ENCODE peak calls at places on chromosomes 5 and 9, in four cellular contexts. A is lower lobe of right lung, V is left ventricle myocardium inferior, T is psoas muscle. E is an unnamed sample. For H3K4me1 and H3K36me3, the result is how much of the 10 kb centered on the place peaks cover.

GRCh38 chr9:137297966-137298365 is 4.1 kb downstream of the NRARP start:
- DNase-seq in V (no peak), A (no peak), T (no peak), E (peak)

GRCh38 chr9:32339424-32339823 is 45.0 kb upstream of the ACO1 start:
- DNase-seq in A (no peak), V (no peak), T (no peak), E (no peak)

GRCh38 chr9:28318515-28318914 is 745.2 kb upstream of the C9orf72 start:
- DNase-seq in T (no peak), V (no peak), A (no peak), E (no peak)

GRCh38 chr9:126211441-126212074 is 115.1 kb upstream of the MVB12B start:
- DNase-seq in A (no peak), V (no peak), T (no peak), E (no peak)

GRCh38 chr9:69433426-69433825 is 108.4 kb downstream of the ENTREP1 start:
- DNase-seq in T (no peak), A (no peak), V (no peak), E (no peak)

GRCh38 chr5:110063640-110064592 is 374.2 kb downstream of the MAN2A1 start:
- DNase-seq in V (no peak), A (no peak), T (no peak), E (no peak)

GRCh38 chr9:128435611-128436010 is 15.0 kb downstream of the CERCAM start:
- DNase-seq in V (no peak), T (no peak), A (no peak), E (no peak)

GRCh38 chr5:76626738-76627137 is 3.5 kb upstream of the F2RL2 start:
- DNase-seq in V (no peak), T (no peak), A (no peak), E (no peak)

GRCh38 chr9:80561526-80561925 is 989.8 kb downstream of the TLE4 start:
- DNase-seq in T (no peak), V (no peak), A (no peak), E (no peak)

GRCh38 chr5:1141827-1142226 is 30.0 kb upstream of the SLC12A7 start:
- DNase-seq in A (no peak), V (no peak), T (no peak), E (no peak)

GRCh38 chr9:111427186-111427585 is 57.0 kb downstream of the ECPAS start:
- DNase-seq in A (no peak), T (no peak), V (no peak), E (no peak)

GRCh38 chr9:18228101-18228500 is 245.9 kb upstream of the ADAMTSL1 start:
- DNase-seq in V (no peak), T (no peak), A (no peak), E (no peak)

GRCh38 chr5:172665049-172665541 is 24.0 kb downstream of the NEURL1B start:
- DNase-seq in A (no peak), V (no peak), T (no peak), E (no peak)

DNA sequence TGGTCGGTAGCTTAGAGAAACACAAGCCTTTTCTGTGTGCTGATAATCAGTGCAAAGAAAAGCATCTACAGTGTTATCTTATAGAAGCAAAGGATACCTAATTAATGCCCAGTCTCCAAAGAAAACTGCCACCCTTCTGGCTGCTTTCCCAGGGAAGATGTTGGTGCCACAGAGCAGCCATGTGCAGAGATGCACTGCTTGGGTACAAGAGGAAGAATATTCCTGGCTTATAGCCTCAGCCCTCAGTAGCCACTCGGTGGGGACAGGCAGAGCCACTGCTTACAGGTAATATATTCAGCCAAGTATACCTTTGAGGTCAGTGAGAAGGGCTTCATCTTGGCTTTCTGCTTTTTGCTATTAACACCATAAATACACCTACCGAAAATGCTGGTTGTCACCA is 185.3 kb downstream of the PCSK1 start:
- DNase-seq in T (no peak), V (no peak), A (no peak), E (no peak)
- H3K4me1 ChIP-seq in T (under half), V (under half), A (under half), E (under half)

GRCh38 chr9:107638496-107638895 is 148.9 kb upstream of the KLF4 start:
- DNase-seq in V (no peak), T (no peak), A (no peak), E (no peak)
- H3K4me3 ChIP-seq in V (peak), T (peak), A (peak), E (no peak)

GRCh38 chr5:111099058-111099778 is 7.1 kb downstream of the WDR36 start:
- DNase-seq in T (no peak), V (no peak), A (no peak), E (no peak)
- H3K36me3 ChIP-seq in T (under half), V (half or more), A (half or more), E (under half)

GRCh38 chr9:3506164-3506563 is 19.6 kb downstream of the RFX3 start:
- DNase-seq in A (no peak), V (no peak), T (no peak), E (no peak)
- H3K4me1 ChIP-seq in A (under half), V (under half), T (under half), E (under half)

GRCh38 chr5:89059274-89059673 is 176.3 kb upstream of the MEF2C start:
- DNase-seq in T (no peak), V (no peak), A (no peak), E (no peak)
- H3K4me3 ChIP-seq in T (no peak), V (no peak), A (no peak), E (no peak)

GRCh38 chr5:97019435-97020117 is 83.7 kb downstream of the LNPEP start:
- DNase-seq in V (no peak), T (no peak), A (no peak), E (no peak)
- H3K36me3 ChIP-seq in V (half or more), T (under half), A (half or more), E (under half)

DNA sequence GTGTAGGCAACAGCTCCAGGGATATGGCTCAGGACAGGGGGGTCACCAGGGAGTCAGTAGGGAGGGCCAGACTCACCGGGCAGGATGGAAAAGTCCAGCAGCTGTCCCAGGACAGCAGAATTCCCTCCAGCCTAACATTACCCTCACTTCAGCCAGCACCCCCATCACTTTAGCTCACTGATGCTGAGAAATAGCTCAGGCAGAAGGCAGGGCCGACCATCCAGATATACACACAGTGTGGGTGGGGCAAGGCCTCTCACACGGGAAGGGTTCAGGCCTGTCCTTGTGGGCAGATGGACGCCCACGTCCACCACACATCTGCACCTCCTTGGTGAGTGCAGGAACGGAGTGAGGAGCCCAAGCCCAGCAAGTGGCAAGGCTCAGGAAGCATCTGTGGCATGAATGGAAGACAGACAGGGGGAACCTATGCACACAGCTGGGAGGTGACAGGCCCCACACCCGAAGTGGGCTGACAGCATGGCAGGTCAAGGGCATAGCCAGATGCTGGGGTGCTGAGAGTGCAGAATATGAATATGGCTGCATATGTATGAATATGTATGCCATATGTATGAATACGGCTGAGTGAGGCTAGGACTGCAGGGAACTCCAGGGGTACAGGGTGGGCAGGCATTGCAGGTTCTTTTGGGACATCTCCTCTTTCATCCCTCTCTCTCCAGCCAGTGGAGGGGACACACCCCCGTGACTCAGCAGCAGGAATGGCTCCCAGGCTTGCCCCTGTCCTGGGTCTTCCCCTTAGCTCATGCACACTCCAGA is 17.0 kb downstream of the BICD2 start:
- DNase-seq in T (no peak), A (no peak), V (no peak), E (no peak)
- H3K4me1 ChIP-seq in T (half or more), A (half or more), V (half or more), E (under half)

DNA sequence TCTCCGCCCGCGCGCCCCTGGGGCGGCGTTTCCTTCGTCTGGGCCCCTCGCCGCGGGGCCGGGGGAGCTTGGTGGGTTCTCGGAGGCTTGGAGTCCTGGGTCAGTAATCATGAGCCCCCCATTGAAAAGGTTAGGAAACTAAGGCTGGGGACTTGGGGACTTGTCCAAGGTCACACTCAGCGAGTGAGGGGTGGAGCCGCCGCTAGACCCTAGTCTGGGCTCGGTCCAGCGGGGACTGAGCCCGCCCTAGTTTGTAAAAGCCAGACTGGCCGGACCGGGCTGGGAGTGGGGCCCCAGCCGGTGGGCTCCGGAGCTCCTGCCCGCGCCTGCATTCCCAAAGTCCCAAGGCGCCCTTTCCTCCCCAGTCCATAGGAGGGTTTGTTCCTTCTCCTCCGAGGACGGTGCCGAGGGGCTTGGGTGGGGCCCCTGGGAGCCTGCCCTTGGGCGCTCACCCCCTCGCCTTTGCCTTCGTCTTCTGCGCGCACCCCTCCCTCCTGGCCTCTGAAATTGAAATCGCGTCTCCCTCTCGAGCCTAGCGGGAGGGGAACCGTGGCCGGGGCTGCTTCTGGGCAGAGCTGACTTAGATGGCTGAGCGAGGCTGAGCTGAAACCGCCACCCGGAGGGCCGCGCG is 995 bp downstream of the OLFM1 start:
- DNase-seq in A (no peak), T (no peak), V (no peak), E (no peak)
- H3K4me3 ChIP-seq in A (peak), T (peak), V (peak), E (no peak)

E was measured in mucosa of descending colon.